ENCODE peak calls at places on chromosomes 5 and 9, in four cellular contexts. Z is WTC11, N is AG04450, T is IMR-90. E is an unnamed sample.

GRCh38 chr9:134062461-134063087 is 5.3 kb downstream of the BRD3 start:
- DNase-seq in Z (no peak), N (no peak), T (no peak), E (no peak)

GRCh38 chr9:135253305-135254004 is 166.0 kb downstream of the OLFM1 start:
- DNase-seq in Z (peak; percentile 56), N (no peak), T (no peak), E (no peak)

GRCh38 chr5:170633235-170634041 is 129.6 kb downstream of the KCNIP1 start:
- DNase-seq in Z (peak; percentile 28), N (peak; percentile 36), T (peak; percentile 65), E (peak; percentile 90)

GRCh38 chr9:121956808-121957207 is 136.3 kb downstream of the TTLL11 start:
- DNase-seq in Z (no peak), N (no peak), T (no peak), E (peak; percentile 30)

GRCh38 chr9:129584136-129584535 is 36.8 kb downstream of the C9orf50 start:
- DNase-seq in Z (peak; percentile 69), N (peak; percentile 63), T (peak; percentile 85), E (peak; percentile 94)

GRCh38 chr5:88667187-88668141 is 215.5 kb downstream of the MEF2C start:
- DNase-seq in Z (no peak), N (no peak), T (no peak), E (no peak)

GRCh38 chr5:16707168-16707868 is 90.5 kb upstream of the RETREG1 start:
- DNase-seq in Z (no peak), N (no peak), T (no peak), E (no peak)

GRCh38 chr5:175542232-175542965 is 64.0 kb downstream of the SFXN1 start:
- DNase-seq in Z (no peak), N (no peak), T (no peak), E (no peak)

GRCh38 chr5:160369990-160370712 is at the start of gene C1QTNF2:
- DNase-seq in Z (peak; percentile 64), N (peak; percentile 48), T (peak; percentile 72), E (peak; percentile 64)

GRCh38 chr9:15253197-15253596 is 53.8 kb downstream of the TTC39B start:
- DNase-seq in Z (no peak), N (no peak), T (peak; percentile 46), E (peak; percentile 68)

GRCh38 chr9:108517591-108518365 is 338.0 kb downstream of the ACTL7B start:
- DNase-seq in Z (no peak), N (no peak), T (no peak), E (no peak)

DNA sequence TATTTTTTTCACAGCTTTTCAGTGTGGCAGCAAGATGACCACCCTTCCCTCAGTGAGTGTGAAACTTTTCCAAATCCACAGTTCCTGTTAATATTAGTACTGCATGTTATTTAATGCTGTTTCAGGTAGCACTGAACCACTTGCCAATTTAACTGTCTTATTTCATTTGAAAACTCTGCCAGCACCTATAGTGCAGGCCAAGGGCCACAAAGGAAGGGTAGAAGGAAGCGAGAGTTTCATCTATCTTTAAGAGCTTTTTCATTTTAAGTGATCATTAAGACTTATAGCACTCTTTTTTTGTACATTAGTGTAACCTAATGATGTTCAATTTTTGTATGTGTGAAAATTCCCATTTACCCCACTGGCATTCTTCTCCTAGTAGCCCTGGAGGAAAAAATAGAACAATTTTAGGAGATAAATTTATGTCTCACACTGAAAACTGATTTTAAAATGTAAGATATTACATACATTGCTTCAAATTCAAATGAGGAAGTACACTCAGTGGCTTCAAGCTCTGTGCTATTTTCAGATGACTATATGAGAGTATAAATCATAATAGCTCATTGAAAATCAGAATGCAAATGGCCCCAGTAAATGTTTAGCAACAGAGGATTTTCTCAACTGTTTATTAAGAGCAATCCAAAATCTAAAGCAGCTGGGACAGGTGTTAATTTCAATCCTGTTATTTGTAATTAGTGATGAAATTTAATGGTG is 820.5 kb downstream of the PTPRD start:
- DNase-seq in Z (no peak), N (no peak), T (no peak), E (no peak)
- TF ChIP-seq CTCF in Z (no peak), N (no peak), T (no peak), E (no peak)

GRCh38 chr5:122499617-122500016 is 187.6 kb downstream of the SNCAIP start:
- DNase-seq in Z (no peak), N (no peak), T (no peak), E (no peak)

GRCh38 chr5:122500245-122501086 is 188.4 kb downstream of the SNCAIP start:
- DNase-seq in Z (peak; percentile 56), N (peak; percentile 24), T (peak; percentile 72), E (peak; percentile 83)

GRCh38 chr5:122501087-122501435 is 189.0 kb downstream of the SNCAIP start:
- DNase-seq in Z (no peak), N (no peak), T (peak; percentile 33), E (peak; percentile 40)

GRCh38 chr5:122493776-122494518 is 181.9 kb downstream of the SNCAIP start:
- DNase-seq in Z (no peak), N (no peak), T (no peak), E (no peak)

DNA sequence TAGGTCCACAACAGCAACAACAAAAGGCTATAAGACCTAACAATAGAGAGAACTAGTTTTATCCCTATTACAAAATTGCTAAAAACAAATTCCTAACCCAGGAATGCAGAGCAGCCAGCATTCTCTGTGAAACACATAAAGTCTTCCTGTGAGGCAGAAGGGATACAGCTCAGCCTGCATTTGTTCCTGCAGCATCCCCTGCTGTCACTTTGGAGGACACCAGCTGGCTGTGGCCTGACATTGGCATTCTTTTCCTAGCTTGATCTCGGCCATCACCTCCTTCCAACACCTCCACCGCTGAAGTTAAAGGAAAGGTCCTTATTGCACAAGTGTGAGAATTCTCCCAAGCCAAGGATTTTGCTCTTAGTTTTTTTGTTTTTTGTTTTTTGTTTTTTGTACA is 186.1 kb downstream of the SNCAIP start:
- DNase-seq in Z (peak; percentile 63), N (no peak), T (peak; percentile 32), E (peak; percentile 22)
- TF ChIP-seq CTCF in Z (no peak), N (peak; percentile 38), T (peak; percentile 57), E (peak; percentile 41)

DNA sequence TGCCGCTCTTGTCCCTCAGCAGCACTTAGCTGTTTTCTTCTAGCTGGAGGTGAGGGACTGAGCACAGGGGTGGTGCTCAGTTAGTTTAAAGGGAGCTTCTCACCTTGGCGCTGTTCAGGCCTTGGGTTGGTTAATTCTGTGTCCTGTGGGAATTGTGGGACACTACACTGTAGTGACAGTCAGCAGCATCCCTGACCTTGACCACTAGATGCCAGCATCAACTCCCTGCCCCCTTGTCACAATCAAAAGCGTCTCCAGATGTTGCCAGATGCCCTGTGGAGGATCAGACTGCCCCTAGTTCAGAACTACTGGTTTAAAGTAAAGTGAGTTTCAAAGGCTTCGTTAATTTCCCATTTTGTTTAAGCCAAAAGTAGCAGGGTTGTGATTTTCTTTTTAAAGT is 65.5 kb upstream of the DMRT3 start:
- DNase-seq in Z (peak; percentile 41), N (no peak), T (no peak), E (no peak)
- TF ChIP-seq CTCF in Z (no peak), N (no peak), T (no peak), E (no peak)

GRCh38 chr9:137626448-137626847 is 7.6 kb downstream of the EHMT1 start:
- DNase-seq in Z (no peak), N (no peak), T (no peak), E (no peak)

GRCh38 chr9:137620581-137620980 is 1.8 kb downstream of the EHMT1 start:
- DNase-seq in Z (no peak), N (no peak), T (no peak), E (no peak)

GRCh38 chr9:137619240-137620090 is 660 bp downstream of the EHMT1 start:
- DNase-seq in Z (peak; percentile 38), N (no peak), T (peak; percentile 36), E (peak; percentile 64)

GRCh38 chr9:137618105-137619067 is at the start of gene EHMT1:
- DNase-seq in Z (peak; percentile 87), N (peak; percentile 29), T (peak; percentile 74), E (peak; percentile 84)

GRCh38 chr9:137621131-137621757 is 2.4 kb downstream of the EHMT1 start:
- DNase-seq in Z (no peak), N (no peak), T (no peak), E (peak; percentile 47)
- TF ChIP-seq CTCF in Z (no peak), N (peak; percentile 47), T (peak; percentile 38), E (peak; percentile 55)

GRCh38 chr9:83012160-83012559 is 50.8 kb downstream of the RASEF start:
- DNase-seq in Z (no peak), N (no peak), T (no peak), E (peak; percentile 26)
- TF ChIP-seq CTCF in Z (no peak), N (no peak), T (no peak), E (no peak)

GRCh38 chr9:1875921-1876448 is 139.2 kb upstream of the SMARCA2 start:
- DNase-seq in Z (no peak), N (no peak), T (no peak), E (no peak)
- TF ChIP-seq CTCF in Z (no peak), N (no peak), T (no peak), E (no peak)

DNA sequence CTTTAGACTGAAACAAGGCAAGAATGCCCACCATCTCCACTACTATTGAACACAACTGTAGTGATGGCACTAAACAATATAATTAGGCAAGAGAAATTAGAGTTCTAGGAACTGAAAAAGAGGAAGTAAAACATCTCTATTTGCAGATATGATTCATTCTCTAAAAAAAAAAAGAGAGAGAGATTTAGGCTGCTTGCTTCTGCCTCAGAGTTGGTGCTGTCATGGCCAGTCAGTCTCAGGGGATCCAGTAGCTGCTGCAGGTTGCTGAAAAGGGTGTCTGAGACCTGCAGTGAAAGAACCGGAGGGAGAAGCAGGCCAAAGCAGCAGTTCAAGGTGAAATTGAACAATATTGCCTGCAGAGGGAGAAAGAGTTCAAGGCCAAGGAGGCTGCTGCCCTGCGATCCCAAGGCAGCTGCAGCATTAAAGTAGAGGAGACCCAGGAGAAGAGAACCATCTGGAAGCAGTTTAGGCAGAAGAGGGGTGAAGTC is 72.5 kb downstream of the AP3B1 start:
- DNase-seq in Z (peak; percentile 25), N (no peak), T (peak; percentile 4), E (peak; percentile 32)
- TF ChIP-seq CTCF in Z (no peak), N (peak; percentile 29), T (no peak), E (peak; percentile 48)

DNA sequence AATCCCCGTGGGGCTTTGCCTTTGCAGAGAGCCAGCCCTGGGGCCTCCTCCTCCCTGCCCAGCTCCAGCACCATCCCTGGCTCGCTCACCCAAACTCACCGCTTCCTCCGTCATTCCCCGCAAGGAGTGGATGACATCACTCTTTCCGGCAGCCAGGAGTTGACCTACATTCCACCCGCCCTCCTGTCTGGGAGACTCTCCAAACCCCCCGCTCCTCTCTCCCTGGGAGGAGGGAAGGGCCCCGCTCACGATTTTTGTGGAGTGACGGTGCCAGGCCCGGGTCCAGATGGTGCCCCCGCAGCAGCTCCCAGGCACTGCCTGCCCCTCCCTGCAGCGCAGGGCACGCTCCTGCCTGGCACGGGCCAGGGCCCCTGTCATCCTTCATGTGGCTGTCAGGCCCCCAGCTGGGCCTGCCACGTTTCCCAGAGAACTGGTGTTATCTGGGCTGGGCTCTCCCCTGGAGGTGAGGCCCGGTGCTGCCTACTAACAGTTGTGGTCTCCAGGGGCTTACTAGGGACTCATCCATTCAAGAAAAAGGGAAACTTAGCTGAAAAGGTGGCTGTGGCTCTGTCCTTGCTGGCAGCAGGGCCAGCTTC is 52.3 kb downstream of the NTNG2 start:
- DNase-seq in Z (peak; percentile 64), N (peak; percentile 75), T (peak; percentile 96), E (peak; percentile 84)
- TF ChIP-seq CTCF in Z (no peak), N (peak; percentile 27), T (peak; percentile 23), E (peak; percentile 26)

E was measured in choroid plexus epithelial cell.